ENCODE peak calls at places on chromosomes 12 and 14, in ten cellular contexts. M is body of pancreas, T is lower lobe of right lung, E is tibial artery, W is heart left ventricle, F is aorta, G is stomach, L is PC-3, R is colonic mucosa, U is uterus. S is an unnamed sample. For H3K4me1, the result is how much of the 10 kb centered on the place peaks cover.

GRCh38 chr12:41402804-41403203 is 214.7 kb downstream of the PDZRN4 start:
- DNase-seq in M (no peak), T (no peak), E (no peak), W (no peak), F (no peak), G (no peak), L (peak), R (no peak), U (no peak), S (no peak)

GRCh38 chr12:43057561-43057960 is 468.0 kb upstream of the PRICKLE1 start:
- DNase-seq in M (no peak), T (no peak), E (no peak), W (no peak), F (no peak), G (no peak), L (peak), R (no peak), U (no peak), S (no peak)

GRCh38 chr12:103647267-103647666 is 60.2 kb downstream of the STAB2 start:
- DNase-seq in M (no peak), T (no peak), E (no peak), W (no peak), F (no peak), G (no peak), L (peak), R (no peak), U (no peak), S (no peak)

GRCh38 chr14:65186951-65187350 is 84.6 kb upstream of the MAX start:
- DNase-seq in M (no peak), T (no peak), E (no peak), W (no peak), F (no peak), G (no peak), L (no peak), R (no peak), U (no peak), S (no peak)

GRCh38 chr12:52266514-52266913 is 7.9 kb upstream of the KRT86 start:
- DNase-seq in M (peak), T (no peak), E (no peak), W (peak), F (no peak), G (no peak), L (no peak), R (no peak), U (no peak), S (peak)

GRCh38 chr12:128402481-128402880 is 135.5 kb downstream of the TMEM132C start:
- DNase-seq in M (no peak), T (no peak), E (no peak), W (no peak), F (no peak), G (no peak), L (no peak), R (no peak), U (no peak), S (no peak)

GRCh38 chr12:92608418-92609091 is 94.2 kb upstream of the PLEKHG7 start:
- DNase-seq in M (no peak), T (no peak), E (no peak), W (no peak), F (no peak), G (no peak), L (peak), R (peak), U (no peak), S (no peak)

GRCh38 chr14:61388173-61388975 is 67.0 kb downstream of the PRKCH start:
- DNase-seq in M (no peak), T (no peak), E (no peak), W (no peak), F (no peak), G (no peak), L (peak), R (no peak), U (no peak), S (no peak)

GRCh38 chr14:32756775-32757174 is 181.9 kb upstream of the NPAS3 start:
- DNase-seq in M (no peak), T (no peak), E (no peak), W (no peak), F (no peak), G (no peak), L (no peak), R (no peak), U (no peak), S (no peak)

GRCh38 chr12:116435984-116436383 is 123.2 kb upstream of the MAP1LC3B2 start:
- DNase-seq in M (no peak), T (no peak), E (no peak), W (no peak), F (no peak), G (no peak), L (no peak), R (no peak), U (no peak), S (no peak)

GRCh38 chr14:31937730-31938346 is 139.3 kb upstream of the ARHGAP5 start:
- DNase-seq in M (peak), T (no peak), E (peak), W (peak), F (peak), G (peak), L (peak), R (peak), U (no peak), S (peak)

GRCh38 chr12:69091447-69092022 is 147.8 kb upstream of the CPSF6 start:
- DNase-seq in M (no peak), T (no peak), E (no peak), W (no peak), F (no peak), G (no peak), L (no peak), R (no peak), U (no peak), S (no peak)

GRCh38 chr12:27460471-27460978 is 14.0 kb downstream of the SMCO2 start:
- DNase-seq in M (no peak), T (no peak), E (no peak), W (no peak), F (no peak), G (no peak), L (peak), R (peak), U (no peak), S (no peak)

GRCh38 chr14:31229009-31229408 is 21.4 kb upstream of the HECTD1 start:
- DNase-seq in M (no peak), T (no peak), E (no peak), W (no peak), F (no peak), G (no peak), L (peak), R (peak), U (no peak), S (no peak)

GRCh38 chr14:74240794-74241610 is 1.8 kb downstream of the VSX2 start:
- DNase-seq in M (no peak), T (no peak), E (no peak), W (no peak), F (no peak), G (no peak), L (no peak), R (no peak), U (no peak), S (no peak)

GRCh38 chr14:97283450-97284230 is 486.5 kb downstream of the VRK1 start:
- DNase-seq in M (no peak), T (no peak), E (no peak), W (no peak), F (no peak), G (no peak), L (no peak), R (no peak), U (no peak), S (no peak)

GRCh38 chr12:65597527-65597926 is 226.8 kb upstream of the HMGA2 start:
- DNase-seq in M (no peak), T (no peak), E (no peak), W (no peak), F (no peak), G (no peak), L (peak), R (no peak), U (no peak), S (no peak)

GRCh38 chr12:28258998-28259397 is 68.7 kb downstream of the CCDC91 start:
- DNase-seq in M (no peak), T (no peak), E (no peak), W (no peak), F (no peak), G (no peak), L (peak), R (no peak), U (no peak), S (no peak)

GRCh38 chr12:64672925-64673409 is 62.7 kb downstream of the RASSF3 start:
- DNase-seq in M (peak), T (peak), E (no peak), W (peak), F (peak), G (peak), L (peak), R (peak), U (peak), S (peak)

GRCh38 chr12:41486718-41487117 is 298.6 kb downstream of the PDZRN4 start:
- DNase-seq in M (no peak), T (no peak), E (no peak), W (no peak), F (no peak), G (no peak), L (peak), R (no peak), U (no peak), S (no peak)

GRCh38 chr12:124525927-124526692 is 41.3 kb downstream of the NCOR2 start:
- DNase-seq in M (no peak), T (no peak), E (no peak), W (no peak), F (no peak), G (no peak), L (no peak), R (no peak), U (no peak), S (no peak)

GRCh38 chr12:131072446-131073230 is 118.9 kb downstream of the ADGRD1 start:
- DNase-seq in M (no peak), T (peak), E (peak), W (no peak), F (no peak), G (peak), L (no peak), R (no peak), U (peak), S (no peak)

GRCh38 chr14:76867536-76868452 is 41.6 kb downstream of the LRRC74A start:
- DNase-seq in M (no peak), T (peak), E (no peak), W (peak), F (peak), G (peak), L (no peak), R (no peak), U (no peak), S (peak)

GRCh38 chr12:99981639-99982190 is 3.0 kb downstream of the ANKS1B start:
- DNase-seq in M (no peak), T (no peak), E (no peak), W (no peak), F (no peak), G (no peak), L (no peak), R (no peak), U (no peak), S (no peak)

GRCh38 chr12:53221203-53222076 is 10.6 kb downstream of the RARG start:
- DNase-seq in M (peak), T (peak), E (peak), W (peak), F (peak), G (peak), L (peak), R (peak), U (peak), S (peak)

GRCh38 chr14:101405931-101406330 is 155.4 kb upstream of the DIO3 start:
- DNase-seq in M (no peak), T (no peak), E (no peak), W (no peak), F (no peak), G (no peak), L (no peak), R (no peak), U (no peak), S (no peak)
- H3K4me1 ChIP-seq in M (under half), T (under half), E (under half), W (under half), F (under half), G (under half), L (under half), R (under half), U (under half), S (under half)

GRCh38 chr14:24377126-24377525 is 9.1 kb downstream of the NFATC4 start:
- DNase-seq in M (no peak), T (no peak), E (no peak), W (no peak), F (no peak), G (no peak), L (no peak), R (no peak), U (no peak), S (peak)
- H3K27ac ChIP-seq in M (no peak), T (no peak), E (no peak), W (no peak), F (no peak), G (no peak), L (no peak), R (no peak), U (peak), S (no peak)

GRCh38 chr12:105481906-105482305 is 151.4 kb downstream of the C12orf75 start:
- DNase-seq in M (no peak), T (no peak), E (no peak), W (no peak), F (no peak), G (no peak), L (no peak), R (no peak), U (no peak), S (no peak)

GRCh38 chr12:105476616-105477015 is 146.1 kb downstream of the C12orf75 start:
- DNase-seq in M (no peak), T (no peak), E (no peak), W (no peak), F (no peak), G (no peak), L (no peak), R (no peak), U (no peak), S (no peak)

GRCh38 chr12:105477873-105478272 is 147.4 kb downstream of the C12orf75 start:
- DNase-seq in M (no peak), T (no peak), E (no peak), W (peak), F (no peak), G (no peak), L (no peak), R (no peak), U (no peak), S (no peak)

GRCh38 chr12:105480162-105480561 is 149.7 kb downstream of the C12orf75 start:
- DNase-seq in M (no peak), T (no peak), E (no peak), W (no peak), F (no peak), G (no peak), L (peak), R (no peak), U (no peak), S (no peak)

DNA sequence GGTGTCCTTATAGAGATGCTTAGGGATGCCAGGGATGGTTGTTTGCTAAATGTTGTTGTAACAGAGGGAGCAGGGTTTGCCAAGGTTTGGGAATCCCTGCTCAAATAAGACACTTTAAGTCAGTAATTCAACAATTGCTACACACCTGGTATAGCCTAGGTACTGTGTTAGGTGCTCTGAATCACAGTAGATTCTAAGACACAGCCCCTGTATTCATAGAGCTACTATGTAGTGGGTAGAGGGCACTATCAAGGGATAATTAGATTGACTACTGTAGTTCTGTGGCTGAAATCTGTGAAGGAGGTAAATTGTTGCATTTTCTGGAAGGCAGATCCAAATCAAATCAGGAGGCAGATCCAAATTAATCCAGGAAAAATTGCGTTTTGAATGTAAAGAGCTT is 149.2 kb downstream of the C12orf75 start:
- DNase-seq in M (no peak), T (no peak), E (no peak), W (no peak), F (no peak), G (no peak), L (no peak), R (no peak), U (no peak), S (no peak)
- H3K4me1 ChIP-seq in M (under half), T (under half), E (under half), W (under half), F (under half), G (under half), L (under half), R (under half), U (under half), S (under half)

GRCh38 chr12:47808574-47809380 is 10.9 kb downstream of the HDAC7 start:
- DNase-seq in M (no peak), T (no peak), E (no peak), W (no peak), F (no peak), G (no peak), L (peak), R (no peak), U (no peak), S (peak)
- H3K27ac ChIP-seq in M (peak), T (peak), E (peak), W (peak), F (peak), G (peak), L (no peak), R (peak), U (peak), S (no peak)

DNA sequence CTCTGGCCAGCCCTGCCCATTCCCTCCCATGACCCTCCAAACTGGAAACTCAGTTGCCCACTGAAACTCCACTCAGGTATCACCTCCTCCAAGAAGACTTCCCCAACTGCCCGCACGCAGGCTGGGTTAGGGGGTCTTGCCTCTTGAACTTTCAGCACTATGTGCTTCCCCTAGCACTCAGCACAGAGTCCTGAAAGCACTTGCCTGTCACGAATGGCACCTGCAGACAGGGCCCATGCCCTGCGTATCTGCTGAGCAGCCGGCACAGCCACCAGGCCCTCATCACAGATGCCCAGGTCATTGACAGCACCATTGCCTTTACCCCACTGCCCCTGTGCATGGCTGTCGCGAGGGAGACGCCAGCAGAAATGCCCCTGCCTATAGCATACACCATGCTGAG is 11.2 kb downstream of the CCDC88C start:
- DNase-seq in M (no peak), T (no peak), E (no peak), W (no peak), F (no peak), G (no peak), L (no peak), R (no peak), U (no peak), S (no peak)
- H3K4me1 ChIP-seq in M (under half), T (under half), E (under half), W (under half), F (under half), G (half or more), L (under half), R (under half), U (under half), S (under half)

S was measured in adrenal gland.